ENCODE peak calls at places on chromosomes 11 and 22, in five cellular contexts. R is HL-60; H is CD8-positive, alpha-beta T cell; D is substantia nigra; T is AG09309. J is an unnamed sample.

GRCh38 chr11:116446542-116446941 is 326.2 kb downstream of the BUD13 start:
- DNase-seq in R (no peak), H (no peak), D (no peak), T (no peak), J (no peak)

GRCh38 chr11:125933030-125933813 is 12.6 kb upstream of the VSIG10L2 start:
- DNase-seq in R (no peak), H (no peak), D (no peak), T (no peak), J (no peak)

GRCh38 chr11:117011541-117011908 is 86.7 kb downstream of the SIK3 start:
- DNase-seq in R (no peak), H (no peak), D (no peak), T (no peak), J (no peak)

GRCh38 chr11:103587951-103588788 is 448.3 kb upstream of the DDI1 start:
- DNase-seq in R (no peak), H (no peak), D (no peak), T (no peak), J (no peak)

GRCh38 chr11:124793466-124794278 is 6.5 kb downstream of the MSANTD2 start:
- DNase-seq in R (peak), H (no peak), D (no peak), T (no peak), J (no peak)

GRCh38 chr11:62842171-62842717 is 2.9 kb upstream of the WDR74 start:
- DNase-seq in R (no peak), H (peak), D (peak), T (no peak), J (peak)

GRCh38 chr22:39219071-39220050 is 25.4 kb downstream of the PDGFB start:
- DNase-seq in R (no peak), H (no peak), D (no peak), T (no peak), J (no peak)

GRCh38 chr11:46293616-46294015 is 16.2 kb downstream of the CREB3L1 start:
- DNase-seq in R (no peak), H (no peak), D (no peak), T (peak), J (no peak)

GRCh38 chr11:59918987-59919589 is 19.1 kb upstream of the OOSP1 start:
- DNase-seq in R (peak), H (no peak), D (no peak), T (no peak), J (peak)

GRCh38 chr11:1559103-1559951 is 12.7 kb downstream of the DUSP8 start:
- DNase-seq in R (no peak), H (no peak), D (peak), T (peak), J (no peak)

GRCh38 chr22:42993651-42994275 is 21.2 kb downstream of the PACSIN2 start:
- DNase-seq in R (peak), H (no peak), D (no peak), T (no peak), J (peak)

GRCh38 chr11:69497221-69497787 is 15.8 kb downstream of the LINC01488 start:
- DNase-seq in R (no peak), H (no peak), D (peak), T (peak), J (peak)

GRCh38 chr11:17014774-17015638 is 792 bp upstream of the PLEKHA7 start:
- DNase-seq in R (peak), H (no peak), D (no peak), T (no peak), J (peak)

GRCh38 chr22:29481265-29482000 is 1.4 kb downstream of the NEFH start:
- DNase-seq in R (peak), H (no peak), D (no peak), T (no peak), J (no peak)

GRCh38 chr11:72585762-72586590 is 88.2 kb downstream of the PDE2A start:
- DNase-seq in R (peak), H (peak), D (no peak), T (no peak), J (peak)

GRCh38 chr22:38187413-38188212 is 6.0 kb upstream of the PLA2G6 start:
- DNase-seq in R (no peak), H (no peak), D (no peak), T (no peak), J (no peak)

GRCh38 chr22:31646186-31647019 is 15.6 kb downstream of the PISD start:
- DNase-seq in R (no peak), H (no peak), D (no peak), T (peak), J (peak)